ENCODE peak calls at places on chromosomes 2 and 18, in ten cellular contexts. P is Caki2; Q is ACHN; L is stimulated activated naive B cell treated with anti-CD40 and anti-IgM and Interleukin-4, amounts not matched to agents 10 μg/mL and 1 μg/mL and 100 μg/mL, for 72 hours; R is NB4; U is RWPE2; S is cardiac fibroblast; I is fibroblast of villous mesenchyme; A is dermis microvascular lymphatic vessel endothelial cell; T is heart left ventricle. Z is an unnamed sample.

GRCh38 chr2:234958746-234959395 is 7.1 kb downstream of the SH3BP4 start:
- DNase-seq in I (no peak), S (no peak), L (no peak), T (no peak), A (no peak), P (no peak), U (no peak), R (no peak), Q (no peak), Z (no peak)

GRCh38 chr2:7994397-7994951 is 687.4 kb upstream of the ID2 start:
- DNase-seq in A (no peak), U (no peak), Q (no peak), S (no peak), T (peak; percentile 53), L (no peak), P (no peak), I (no peak), R (no peak), Z (no peak)

GRCh38 chr2:64063924-64064331 is 44.7 kb upstream of the VPS54 start:
- DNase-seq in P (no peak), T (no peak), R (no peak), L (no peak), Q (no peak), U (no peak), S (peak; percentile 93), I (peak; percentile 76), A (peak; percentile 87), Z (no peak)

GRCh38 chr2:219784178-219784577 is 156.7 kb downstream of the SLC4A3 start:
- DNase-seq in A (no peak), T (no peak), U (no peak), L (no peak), Q (no peak), R (no peak), P (no peak), I (no peak), S (no peak), Z (no peak)

GRCh38 chr2:53970095-53970897 is 497 bp downstream of the PSME4 start:
- DNase-seq in Q (peak; percentile 55), S (peak; percentile 48), R (peak; percentile 70), T (peak; percentile 44), L (peak; percentile 20), P (peak; percentile 58), A (peak; percentile 52), U (no peak), I (peak; percentile 54), Z (no peak)

GRCh38 chr2:172972005-172972619 is 103.5 kb upstream of the MAP3K20 start:
- DNase-seq in S (peak; percentile 46), T (no peak), I (peak; percentile 55), L (no peak), P (peak; percentile 21), Q (peak; percentile 51), A (peak; percentile 53), U (no peak), R (peak; percentile 65), Z (no peak)

GRCh38 chr2:71749671-71750101 is 296.3 kb downstream of the DYSF start:
- DNase-seq in I (peak; percentile 31), T (no peak), R (no peak), U (no peak), S (peak; percentile 25), A (peak; percentile 84), P (peak; percentile 41), Q (no peak), L (no peak), Z (no peak)

GRCh38 chr2:64402876-64403275 is 51.1 kb upstream of the LGALSL start:
- DNase-seq in P (no peak), T (no peak), Q (peak; percentile 11), R (peak; percentile 56), I (no peak), U (no peak), A (peak; percentile 65), S (peak; percentile 72), L (no peak), Z (no peak)

GRCh38 chr18:57439617-57439975 is 4.4 kb downstream of the ONECUT2 start:
- DNase-seq in P (no peak), S (no peak), A (no peak), Q (no peak), U (no peak), T (no peak), L (no peak), R (no peak), I (no peak), Z (no peak)

Z was measured in epithelial cell of proximal tubule.